ENCODE peak calls at places on chromosome 12, in six cellular contexts. Y is A549, J is adrenal gland, V is NB4, H is heart left ventricle, D is IMR-90. L is an unnamed sample.
A peak's percentile ranks its signal among the peaks of the same experiment; 100 is the strongest.

GRCh38 chr12:91418691-91419090 is 236.1 kb upstream of the DCN start:
- DNase-seq in J (no peak), H (no peak), D (no peak), V (no peak), Y (no peak), L (no peak)

GRCh38 chr12:97556201-97556824 is 93.7 kb downstream of the RMST start:
- DNase-seq in H (peak; percentile 35), V (no peak), D (no peak), Y (no peak), J (no peak), L (no peak)

GRCh38 chr12:113778432-113779128 is 187.5 kb downstream of the RBM19 start:
- DNase-seq in D (no peak), Y (no peak), V (no peak), H (no peak), J (no peak), L (no peak)

GRCh38 chr12:108240027-108240785 is 98.9 kb downstream of the CMKLR1 start:
- DNase-seq in H (no peak), Y (no peak), V (peak; percentile 12), D (no peak), J (no peak), L (no peak)

GRCh38 chr12:131112016-131112415 is 158.3 kb downstream of the ADGRD1 start:
- DNase-seq in J (no peak), V (no peak), H (no peak), Y (no peak), D (no peak), L (no peak)

GRCh38 chr12:51700887-51701286 is 109.9 kb downstream of the SCN8A start:
- DNase-seq in J (no peak), Y (no peak), D (no peak), V (no peak), H (no peak), L (no peak)

GRCh38 chr12:66767454-66768002 is 88.7 kb upstream of the GRIP1 start:
- DNase-seq in V (no peak), J (no peak), Y (no peak), H (no peak), D (no peak), L (no peak)

GRCh38 chr12:113080692-113081091 is 24.2 kb downstream of the DTX1 start:
- DNase-seq in H (no peak), D (no peak), J (no peak), Y (no peak), V (no peak), L (no peak)

GRCh38 chr12:69655616-69656336 is 43.3 kb downstream of the BEST3 start:
- DNase-seq in D (peak; percentile 90), Y (no peak), H (no peak), V (no peak), J (no peak), L (no peak)

GRCh38 chr12:107612508-107612907 is 73.1 kb upstream of the PWP1 start:
- DNase-seq in J (no peak), Y (no peak), V (no peak), D (peak; percentile 67), H (no peak), L (no peak)

GRCh38 chr12:4441355-4442330 is 4.0 kb downstream of the FGF6 start:
- DNase-seq in J (no peak), D (no peak), V (peak; percentile 91), Y (no peak), H (no peak), L (no peak)

GRCh38 chr12:80053048-80053790 is 46.1 kb upstream of the OTOGL start:
- DNase-seq in Y (no peak), V (no peak), J (peak; percentile 80), H (peak; percentile 57), D (peak; percentile 96), L (no peak)

GRCh38 chr12:89862511-89863331 is 154.1 kb upstream of the ATP2B1 start:
- DNase-seq in V (peak; percentile 92), H (peak; percentile 42), D (no peak), Y (no peak), J (peak; percentile 26), L (no peak)

GRCh38 chr12:98955284-98955683 is 310.2 kb downstream of the APAF1 start:
- DNase-seq in H (no peak), V (peak; percentile 44), Y (peak; percentile 28), J (no peak), D (peak; percentile 2), L (no peak)

GRCh38 chr12:43893670-43894069 is 57.8 kb downstream of the TMEM117 start:
- DNase-seq in J (no peak), Y (no peak), V (no peak), H (no peak), D (peak; percentile 85), L (no peak)

GRCh38 chr12:88516811-88517210 is 63.5 kb downstream of the KITLG start:
- DNase-seq in V (no peak), H (no peak), J (no peak), Y (no peak), D (no peak), L (no peak)

GRCh38 chr12:115079760-115080159 is 395.8 kb upstream of the TBX3 start:
- DNase-seq in H (no peak), J (peak; percentile 48), Y (no peak), D (no peak), V (no peak), L (no peak)

GRCh38 chr12:9668141-9669018 is 1.1 kb upstream of the CLEC2D start:
- DNase-seq in D (peak; percentile 33), J (no peak), V (no peak), H (no peak), Y (no peak), L (no peak)

GRCh38 chr12:117363263-117363662 is 1.8 kb upstream of the NOS1 start:
- DNase-seq in H (no peak), D (no peak), V (no peak), J (no peak), Y (no peak), L (no peak)
- TF ChIP-seq POLR2A in H (no peak), D (no peak), V (no peak), J (no peak), Y (no peak), L (no peak)

GRCh38 chr12:57935839-57936512 is 5.4 kb upstream of the ATP23 start:
- DNase-seq in V (peak; percentile 100), Y (peak; percentile 89), J (peak; percentile 94), D (peak; percentile 92), H (peak; percentile 91), L (peak; percentile 63)
- TF ChIP-seq POLR2A in V (peak; percentile 75), Y (peak; percentile 81), J (no peak), D (peak; percentile 82), H (no peak), L (peak; percentile 89)

DNA sequence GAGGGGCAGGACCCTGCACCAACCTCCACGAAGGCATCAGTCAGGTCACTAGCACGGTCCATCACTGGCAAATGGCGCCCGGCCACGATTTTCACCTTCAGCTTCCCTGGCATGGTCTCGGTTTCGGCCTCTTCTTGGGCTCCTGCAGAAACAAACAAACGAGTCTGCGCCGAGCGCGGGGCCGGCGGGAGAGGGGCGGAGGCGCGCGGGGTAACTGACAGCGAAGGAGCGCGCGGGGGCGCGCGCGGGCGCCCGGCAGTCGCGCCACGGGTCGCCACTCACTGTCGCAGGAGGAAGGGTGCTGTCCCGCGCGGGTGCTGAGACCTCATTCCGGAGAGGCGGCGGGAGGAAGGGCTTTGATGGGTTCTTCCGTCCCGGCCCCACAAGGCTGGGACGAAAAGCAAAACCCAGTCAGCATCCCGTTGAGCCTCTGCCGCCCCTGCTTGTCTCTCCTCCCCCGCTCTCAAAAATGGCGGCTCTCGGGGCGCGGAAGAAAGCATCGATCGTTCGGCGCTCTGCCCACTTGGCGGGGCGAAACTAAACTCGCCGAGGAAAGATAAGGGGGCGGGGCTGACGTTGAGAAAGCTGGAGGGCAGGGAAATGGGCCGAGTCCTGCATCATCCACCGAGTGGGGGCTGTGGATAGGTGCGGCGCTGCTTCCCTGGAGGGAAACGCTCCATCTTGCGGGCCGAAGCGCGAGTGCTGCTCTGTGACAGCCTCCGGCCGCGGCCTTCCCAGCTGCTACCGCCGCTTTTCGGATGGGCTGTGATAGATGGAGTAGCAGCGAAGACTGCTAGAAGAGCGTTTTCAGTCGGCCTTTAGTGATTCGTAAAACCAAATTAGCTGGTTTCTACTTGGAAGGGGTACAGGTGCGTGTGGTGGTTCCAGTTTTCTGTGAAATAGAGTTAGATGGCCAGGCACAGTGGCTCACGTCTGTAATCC is at the start of gene C2CD5:
- DNase-seq in J (peak; percentile 97), D (peak; percentile 97), V (peak; percentile 100), Y (peak; percentile 84), H (peak; percentile 98), L (peak; percentile 72)
- TF ChIP-seq POLR2A in J (peak; percentile 87), D (peak; percentile 89), V (peak; percentile 93), Y (peak; percentile 82), H (no peak), L (peak; percentile 90)

DNA sequence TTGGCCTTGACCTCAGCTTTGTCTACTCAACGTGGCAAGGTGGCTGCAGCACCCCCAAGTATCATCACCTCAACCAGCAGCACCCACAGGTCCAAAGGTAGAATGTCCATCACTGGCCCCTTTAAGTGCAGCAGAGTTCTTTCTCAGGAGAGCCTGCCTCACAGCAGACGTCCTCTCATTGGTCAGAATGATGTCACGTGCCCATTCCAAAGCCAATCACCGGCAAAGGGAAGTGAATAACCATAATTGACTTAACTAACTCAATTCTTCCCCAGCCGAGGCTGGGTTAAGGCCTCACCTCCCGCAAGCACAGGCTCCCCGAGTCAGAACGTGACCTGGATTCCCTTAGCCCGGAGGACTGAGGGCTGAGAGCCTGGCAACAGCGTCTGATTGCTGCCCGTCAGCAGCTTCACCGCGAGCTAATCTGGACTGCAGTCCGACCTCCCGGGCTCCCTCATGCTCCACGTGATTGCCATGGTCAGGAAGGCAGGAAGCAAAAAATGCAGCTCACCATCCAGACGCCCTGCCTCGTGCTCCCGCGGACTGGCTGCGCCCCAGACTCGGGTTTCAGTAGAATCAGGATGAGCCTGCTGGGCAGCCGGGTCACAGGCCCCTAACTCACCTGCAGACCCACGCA is 92.1 kb upstream of the FZD10 start:
- DNase-seq in D (no peak), H (peak; percentile 24), Y (no peak), V (peak; percentile 15), J (peak; percentile 27), L (no peak)
- TF ChIP-seq POLR2A in D (no peak), H (no peak), Y (no peak), V (no peak), J (no peak), L (no peak)

GRCh38 chr12:118102070-118102469 is 1.7 kb downstream of the VSIG10 start:
- DNase-seq in H (no peak), J (no peak), D (peak; percentile 8), Y (peak; percentile 43), V (no peak), L (no peak)

GRCh38 chr12:118102609-118103008 is 1.2 kb downstream of the VSIG10 start:
- DNase-seq in V (no peak), Y (peak; percentile 54), D (no peak), J (no peak), H (no peak), L (no peak)

GRCh38 chr12:118101051-118101450 is 2.8 kb downstream of the VSIG10 start:
- DNase-seq in D (no peak), V (no peak), Y (no peak), J (no peak), H (no peak), L (no peak)

GRCh38 chr12:118103231-118103600 is 595 bp downstream of the VSIG10 start:
- DNase-seq in Y (peak; percentile 26), H (no peak), V (peak; percentile 46), J (no peak), D (peak; percentile 7), L (no peak)

GRCh38 chr12:118103601-118104382 is at the start of gene VSIG10:
- DNase-seq in D (peak; percentile 53), H (peak; percentile 76), J (peak; percentile 87), Y (peak; percentile 88), V (peak; percentile 80), L (peak; percentile 41)
- TF ChIP-seq POLR2A in D (no peak), H (no peak), J (peak; percentile 41), Y (peak; percentile 71), V (peak; percentile 22), L (no peak)

L was measured in GM12892.